ENCODE peak calls at places on chromosomes 16 and 17, in six cellular contexts. U, C, Z, B, N and I are unnamed samples.

GRCh38 chr17:79610151-79610645 is 653 bp downstream of the RBFOX3 start:
- DNase-seq in Z (no peak), N (no peak), C (peak; percentile 40), U (no peak), B (no peak), I (no peak)

GRCh38 chr16:81487301-81487720 is 42.7 kb downstream of the CMIP start:
- DNase-seq in U (no peak), N (no peak), B (no peak), Z (no peak), C (no peak), I (no peak)

GRCh38 chr17:751269-752001 is 629 bp downstream of the GEMIN4 start:
- DNase-seq in C (peak; percentile 15), N (no peak), Z (peak; percentile 55), B (no peak), U (peak; percentile 32), I (no peak)

GRCh38 chr17:78826426-78826825 is 14.2 kb downstream of the USP36 start:
- DNase-seq in N (no peak), C (no peak), B (no peak), U (no peak), Z (no peak), I (no peak)

GRCh38 chr16:19710191-19710908 is 7.7 kb downstream of the KNOP1 start:
- DNase-seq in Z (no peak), U (no peak), N (no peak), C (no peak), B (no peak), I (no peak)

GRCh38 chr17:32495347-32496253 is 8.8 kb downstream of the CDK5R1 start:
- DNase-seq in B (no peak), Z (peak; percentile 69), U (no peak), N (no peak), C (no peak), I (no peak)

GRCh38 chr16:23523321-23523720 is 13.0 kb upstream of the GGA2 start:
- DNase-seq in N (no peak), Z (no peak), U (no peak), B (no peak), C (no peak), I (no peak)

GRCh38 chr16:27408012-27408601 is 6.1 kb downstream of the IL21R start:
- DNase-seq in N (no peak), C (no peak), B (no peak), Z (no peak), U (no peak), I (no peak)

GRCh38 chr17:57577751-57578607 is 167.1 kb downstream of the CCDC182 start:
- DNase-seq in Z (peak; percentile 65), U (no peak), N (no peak), C (peak; percentile 84), B (no peak), I (no peak)

GRCh38 chr16:7921360-7921759 is 588.7 kb downstream of the RBFOX1 start:
- DNase-seq in U (no peak), N (no peak), C (peak; percentile 33), B (no peak), Z (no peak), I (no peak)

GRCh38 chr17:78995761-78996451 is 13.7 kb downstream of the CANT1 start:
- DNase-seq in N (no peak), Z (peak; percentile 49), C (no peak), B (peak; percentile 47), U (no peak), I (no peak)

GRCh38 chr16:17149904-17150483 is 320.8 kb downstream of the XYLT1 start:
- DNase-seq in C (no peak), Z (no peak), U (no peak), B (no peak), N (no peak), I (no peak)

GRCh38 chr17:82060001-82060380 is 5.6 kb downstream of the DUS1L start:
- DNase-seq in C (no peak), U (no peak), N (no peak), Z (no peak), B (no peak), I (no peak)

GRCh38 chr17:7591596-7591995 is 1.7 kb upstream of the SOX15 start:
- DNase-seq in C (no peak), Z (no peak), N (no peak), U (no peak), B (no peak), I (no peak)

GRCh38 chr17:57833597-57833939 is 16.3 kb downstream of the MRPS23 start:
- DNase-seq in B (no peak), C (no peak), N (no peak), U (no peak), Z (no peak), I (no peak)

GRCh38 chr17:59110973-59111372 is 4.3 kb upstream of the TRIM37 start:
- DNase-seq in N (no peak), U (no peak), C (no peak), Z (no peak), B (no peak), I (no peak)